ENCODE peak calls at places on chromosomes 1 and 21, in eight cellular contexts. P is AG09309, K is fibroblast of the aortic adventitia, Q is iris pigment epithelial cell, B is HuH-7, X is heart right ventricle, Y is EL, V is AG08396. F is an unnamed sample.

GRCh38 chr21:16541366-16541765 is 811.6 kb downstream of the USP25 start:
- DNase-seq in P (no peak), Q (peak), B (no peak), V (no peak), X (no peak), K (no peak), Y (no peak), F (no peak)

GRCh38 chr1:245052258-245052657 is 102.5 kb upstream of the KIF26B start:
- DNase-seq in K (no peak), B (no peak), V (no peak), X (no peak), Y (no peak), P (no peak), Q (no peak), F (no peak)

GRCh38 chr1:78334952-78335351 is 155.8 kb upstream of the PTGFR start:
- DNase-seq in X (no peak), P (no peak), Y (no peak), V (no peak), Q (no peak), K (peak), B (no peak), F (peak)

GRCh38 chr1:99758073-99758511 is 8.3 kb downstream of the FRRS1 start:
- DNase-seq in K (no peak), P (no peak), B (no peak), Y (no peak), X (no peak), Q (no peak), V (no peak), F (no peak)

GRCh38 chr1:10613861-10614260 is 139.1 kb downstream of the PEX14 start:
- DNase-seq in P (no peak), Y (no peak), K (no peak), B (no peak), Q (no peak), V (no peak), X (no peak), F (no peak)

GRCh38 chr21:26433386-26433785 is 139.7 kb downstream of the CYYR1 start:
- DNase-seq in Q (no peak), B (no peak), P (no peak), Y (no peak), X (no peak), V (no peak), K (peak), F (no peak)

GRCh38 chr1:9009438-9010366 is 16.5 kb downstream of the SLC2A7 start:
- DNase-seq in V (peak), P (no peak), B (peak), X (peak), Q (peak), K (peak), Y (peak), F (peak)

GRCh38 chr21:42513985-42514882 is 582 bp downstream of the SLC37A1 start:
- DNase-seq in Y (peak), X (peak), B (no peak), K (peak), V (no peak), Q (peak), P (no peak), F (no peak)

GRCh38 chr1:45543599-45544417 is 6.8 kb upstream of the AKR1A1 start:
- DNase-seq in V (no peak), Y (no peak), Q (no peak), B (peak), P (no peak), X (peak), K (peak), F (peak)

GRCh38 chr21:31580866-31581276 is 78.6 kb upstream of the SOD1 start:
- DNase-seq in K (peak), X (peak), P (peak), Y (peak), V (peak), B (peak), Q (peak), F (peak)

GRCh38 chr1:203419558-203419957 is 56.0 kb upstream of the PRELP start:
- DNase-seq in V (no peak), P (no peak), Q (no peak), X (no peak), Y (no peak), B (no peak), K (no peak), F (no peak)

GRCh38 chr1:25563330-25564215 is 20.2 kb downstream of the LDLRAP1 start:
- DNase-seq in Y (no peak), V (no peak), B (no peak), P (no peak), Q (no peak), K (no peak), X (no peak), F (no peak)

GRCh38 chr1:34688358-34688757 is 66.5 kb upstream of the GJB5 start:
- DNase-seq in V (no peak), P (no peak), Q (no peak), Y (no peak), X (no peak), B (no peak), K (no peak), F (no peak)

GRCh38 chr1:110003747-110004428 is 19.3 kb downstream of the AHCYL1 start:
- DNase-seq in B (no peak), V (peak), K (peak), Q (peak), X (peak), Y (peak), P (peak), F (peak)

GRCh38 chr21:44709426-44710293 is 1.7 kb downstream of the TSPEAR start:
- DNase-seq in K (peak), P (no peak), V (no peak), Y (peak), B (no peak), Q (peak), X (no peak), F (peak)

GRCh38 chr1:53550201-53550741 is 91.1 kb downstream of the DMRTB1 start:
- DNase-seq in X (no peak), Q (peak), B (no peak), V (no peak), Y (peak), K (no peak), P (peak), F (peak)

GRCh38 chr1:104702731-104703130 is 953.0 kb downstream of the AMY1C start:
- DNase-seq in P (no peak), Y (no peak), B (no peak), V (no peak), Q (no peak), X (no peak), K (no peak), F (no peak)

GRCh38 chr1:236688705-236689104 is 2.4 kb downstream of the ACTN2 start:
- DNase-seq in V (no peak), Y (no peak), K (no peak), P (no peak), Q (no peak), B (no peak), X (no peak), F (no peak)

GRCh38 chr21:45989355-45990048 is 7.9 kb downstream of the COL6A1 start:
- DNase-seq in P (no peak), X (no peak), V (no peak), K (no peak), Y (no peak), Q (no peak), B (no peak), F (no peak)

GRCh38 chr21:39422468-39423241 is 22.9 kb downstream of the LCA5L start:
- DNase-seq in V (no peak), K (no peak), B (no peak), P (no peak), X (no peak), Q (no peak), Y (no peak), F (no peak)

GRCh38 chr1:243346016-243346415 is 90.2 kb downstream of the SDCCAG8 start:
- DNase-seq in B (no peak), Y (no peak), P (no peak), V (no peak), X (no peak), Q (no peak), K (no peak), F (no peak)

GRCh38 chr1:56024155-56024554 is 555.2 kb downstream of the PLPP3 start:
- DNase-seq in Y (no peak), B (no peak), K (no peak), V (no peak), P (no peak), Q (no peak), X (no peak), F (no peak)

GRCh38 chr1:196063307-196063706 is 544.9 kb downstream of the KCNT2 start:
- DNase-seq in P (no peak), X (no peak), Q (peak), K (peak), Y (peak), V (no peak), B (no peak), F (peak)

GRCh38 chr1:115753830-115754229 is 14.7 kb downstream of the CASQ2 start:
- DNase-seq in X (no peak), Q (no peak), K (no peak), Y (no peak), B (no peak), P (no peak), V (no peak), F (no peak)

GRCh38 chr1:112954945-112955677 is 885 bp downstream of the SLC16A1 start:
- DNase-seq in Q (peak), B (peak), V (peak), Y (peak), X (peak), K (peak), P (no peak), F (peak)

GRCh38 chr1:116556289-116557006 is 14.4 kb downstream of the CD58 start:
- DNase-seq in B (no peak), Q (peak), X (peak), K (peak), V (no peak), Y (peak), P (peak), F (peak)

GRCh38 chr1:57232500-57232899 is 191.4 kb downstream of the DAB1 start:
- DNase-seq in B (no peak), P (no peak), V (no peak), X (no peak), Y (no peak), Q (no peak), K (no peak), F (peak)

GRCh38 chr1:108561731-108562326 is 1.9 kb downstream of the EEIG2 start:
- DNase-seq in Y (peak), P (no peak), X (peak), B (peak), Q (no peak), K (peak), V (no peak), F (peak)

GRCh38 chr1:203450541-203451149 is 25.0 kb upstream of the PRELP start:
- DNase-seq in K (no peak), B (peak), Q (no peak), P (no peak), X (no peak), Y (no peak), V (no peak), F (no peak)

GRCh38 chr1:228530951-228531731 is 44.0 kb downstream of the RNF187 start:
- DNase-seq in V (no peak), X (no peak), Y (no peak), K (no peak), B (no peak), Q (no peak), P (no peak), F (no peak)

GRCh38 chr1:26692793-26693490 is 2.9 kb upstream of the ARID1A start:
- DNase-seq in Q (peak), P (peak), V (peak), X (peak), Y (peak), B (peak), K (peak), F (peak)

GRCh38 chr1:225464851-225465792 is 37.3 kb upstream of the LBR start:
- DNase-seq in Y (no peak), B (no peak), K (no peak), Q (no peak), V (no peak), X (no peak), P (no peak), F (no peak)

GRCh38 chr21:41364308-41364707 is 2.5 kb downstream of the MX2 start:
- DNase-seq in V (no peak), Y (no peak), K (no peak), P (no peak), Q (no peak), B (no peak), X (no peak), F (no peak)

GRCh38 chr1:172497230-172497629 is 35.7 kb upstream of the SUCO start:
- DNase-seq in P (peak), V (peak), K (peak), X (peak), Q (peak), Y (peak), B (no peak), F (peak)

GRCh38 chr1:19563336-19564097 is 78.2 kb upstream of the CAPZB start:
- DNase-seq in K (peak), B (no peak), Q (peak), V (peak), Y (peak), X (peak), P (peak), F (peak)

GRCh38 chr1:40915581-40915980 is 53.4 kb upstream of the CITED4 start:
- DNase-seq in K (no peak), B (no peak), Y (no peak), X (no peak), Q (no peak), P (no peak), V (no peak), F (no peak)

GRCh38 chr1:183251101-183251958 is 65.3 kb downstream of the LAMC2 start:
- DNase-seq in P (no peak), B (no peak), K (no peak), Y (no peak), X (no peak), Q (no peak), V (no peak), F (no peak)